ENCODE peak calls at places on chromosomes 3 and 15, in seven cellular contexts. G is CD8-positive, alpha-beta T cell; N is transverse colon; Y is lung; J is esophagus squamous epithelium; W is CD8-positive, alpha-beta memory T cell; D is H1. Z is an unnamed sample. For H3K27me3 and H3K4me1, the result is how much of the 10 kb centered on the place peaks cover.

GRCh38 chr3:42273351-42273750 is 7.4 kb upstream of the CCK start:
- DNase-seq in G (no peak), N (no peak), Y (no peak), J (no peak), W (no peak), D (no peak), Z (no peak)

GRCh38 chr15:84023636-84024035 is 211.9 kb upstream of the GOLGA6L4 start:
- DNase-seq in G (no peak), N (peak), Y (no peak), J (no peak), W (no peak), D (no peak), Z (peak)

GRCh38 chr3:27357665-27358258 is 11.4 kb downstream of the NEK10 start:
- DNase-seq in G (peak), N (peak), Y (peak), J (no peak), W (peak), D (peak), Z (peak)

GRCh38 chr3:41753651-41754050 is 208.3 kb downstream of the ULK4 start:
- DNase-seq in G (no peak), N (no peak), Y (no peak), J (no peak), W (no peak), D (no peak), Z (no peak)

GRCh38 chr3:12869025-12869695 is 27.8 kb upstream of the RPL32 start:
- DNase-seq in G (no peak), N (peak), Y (peak), J (no peak), W (peak), D (no peak), Z (peak)

GRCh38 chr3:172653004-172653403 is 57.9 kb downstream of the NCEH1 start:
- DNase-seq in G (no peak), N (no peak), Y (no peak), J (no peak), W (no peak), D (no peak), Z (no peak)

GRCh38 chr3:16136042-16136441 is 38.4 kb upstream of the GALNT15 start:
- DNase-seq in G (no peak), N (no peak), Y (no peak), J (no peak), W (no peak), D (no peak), Z (no peak)

GRCh38 chr3:37243811-37244748 is 69.7 kb upstream of the LRRFIP2 start:
- DNase-seq in G (peak), N (peak), Y (peak), J (peak), W (peak), D (no peak), Z (peak)

DNA sequence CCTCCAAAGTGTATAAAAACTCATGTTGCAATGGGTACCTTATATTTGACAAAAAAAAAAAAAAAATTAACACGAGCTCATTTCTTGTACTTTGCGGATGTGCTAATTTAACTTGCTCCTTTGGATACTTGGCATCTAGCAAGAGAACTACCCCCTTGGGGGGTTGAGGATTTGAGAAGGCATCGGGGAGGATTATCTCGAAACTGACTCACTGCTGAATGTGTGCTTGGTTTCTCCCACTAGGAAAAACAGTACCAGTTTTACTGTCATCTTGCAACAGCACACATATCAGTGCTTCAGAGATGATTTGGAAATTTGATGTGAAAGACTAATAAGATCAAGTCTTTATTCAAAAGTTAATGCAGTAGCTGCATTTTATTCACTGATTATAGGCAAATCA is 886 bp downstream of the EXOG start:
- DNase-seq in G (no peak), N (no peak), Y (no peak), J (no peak), W (no peak), D (no peak), Z (no peak)
- H3K4me3 ChIP-seq in G (peak), N (peak), Y (no peak), J (peak), W (peak), D (peak), Z (peak)

DNA sequence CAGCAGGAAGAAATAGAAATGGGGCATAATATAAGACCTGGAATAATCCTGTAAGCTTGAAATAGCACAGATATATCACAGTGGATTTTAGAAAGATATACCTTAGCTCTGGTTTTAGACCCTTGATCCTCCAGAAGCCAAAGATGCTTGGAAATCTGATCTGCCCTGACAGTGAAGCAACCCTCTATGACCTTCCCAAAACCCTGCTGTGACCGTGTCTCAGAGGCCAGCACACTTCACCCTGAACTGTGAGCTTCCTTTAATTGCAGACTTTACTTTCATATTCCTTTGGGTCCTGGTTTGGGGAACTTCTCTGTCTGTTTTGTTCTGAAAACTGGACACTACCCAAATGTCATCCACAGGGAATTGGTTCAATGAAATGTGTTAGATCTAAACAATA is 13.0 kb downstream of the MECOM start:
- DNase-seq in G (no peak), N (no peak), Y (no peak), J (no peak), W (no peak), D (no peak), Z (no peak)
- H3K27me3 ChIP-seq in G (under half), N (under half), Y (under half), J (under half), W (under half), D (under half), Z (under half)

GRCh38 chr3:19540464-19540863 is 392.2 kb downstream of the KCNH8 start:
- DNase-seq in G (no peak), N (no peak), Y (no peak), J (no peak), W (no peak), D (no peak), Z (no peak)

GRCh38 chr3:19543212-19543841 is 390.7 kb downstream of the EFHB start:
- DNase-seq in G (no peak), N (no peak), Y (no peak), J (no peak), W (no peak), D (no peak), Z (peak)

GRCh38 chr3:19541284-19541683 is 392.7 kb downstream of the EFHB start:
- DNase-seq in G (no peak), N (no peak), Y (no peak), J (no peak), W (no peak), D (no peak), Z (no peak)

GRCh38 chr3:19539488-19540395 is 391.4 kb downstream of the KCNH8 start:
- DNase-seq in G (no peak), N (no peak), Y (no peak), J (no peak), W (no peak), D (no peak), Z (no peak)
- H3K4me1 ChIP-seq in G (under half), N (under half), Y (under half), J (under half), W (under half), D (under half), Z (under half)

GRCh38 chr3:138846350-138846756 is 11.6 kb upstream of the PIK3CB start:
- DNase-seq in G (no peak), N (no peak), Y (no peak), J (no peak), W (no peak), D (no peak), Z (no peak)
- H3K4me3 ChIP-seq in G (no peak), N (no peak), Y (no peak), J (no peak), W (no peak), D (no peak), Z (no peak)

GRCh38 chr15:26767169-26767670 is 5.6 kb downstream of the GABRB3 start:
- DNase-seq in G (no peak), N (no peak), Y (no peak), J (no peak), W (no peak), D (peak), Z (no peak)
- H3K27me3 ChIP-seq in G (under half), N (under half), Y (under half), J (under half), W (under half), D (under half), Z (under half)

DNA sequence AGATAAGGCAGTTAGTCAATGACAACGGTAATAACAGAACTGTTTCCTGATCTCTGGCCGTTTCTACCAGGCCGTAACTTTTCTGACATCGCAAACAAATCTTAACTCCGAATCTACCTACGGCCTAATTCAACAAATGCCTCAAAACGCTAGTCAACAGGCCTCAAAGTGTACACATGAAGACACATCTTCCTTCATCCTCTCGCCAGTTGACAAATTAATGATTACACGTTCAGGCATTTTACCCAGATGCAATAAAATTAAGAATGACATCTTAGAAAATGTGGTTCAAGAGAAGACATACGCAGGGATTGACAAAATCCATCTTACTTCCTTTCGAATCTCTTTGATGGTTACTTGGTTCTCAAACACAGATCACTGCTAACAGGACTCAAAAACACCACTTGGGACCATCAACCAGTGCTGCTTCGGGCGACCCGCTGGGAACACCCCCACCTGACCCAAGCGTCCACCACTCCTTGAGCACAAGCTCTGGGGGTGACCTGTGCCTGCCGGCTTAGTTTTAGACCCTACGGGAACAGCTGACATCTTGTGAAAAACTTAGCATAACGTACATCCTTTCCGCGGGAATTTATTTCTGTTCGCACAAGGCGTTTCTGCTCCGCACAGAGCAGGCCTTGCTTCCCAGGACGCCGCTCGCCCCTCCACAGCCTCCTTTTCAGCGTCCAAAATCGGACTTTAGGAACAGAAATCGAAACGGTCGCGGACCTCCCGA is 1.3 kb downstream of the SFMBT1 start:
- DNase-seq in G (peak), N (peak), Y (no peak), J (no peak), W (peak), D (no peak), Z (peak)
- H3K4me1 ChIP-seq in G (under half), N (under half), Y (under half), J (under half), W (under half), D (under half), Z (under half)

Z was measured in thyroid gland.